ENCODE peak calls at places on chromosomes 7 and 10, in six cellular contexts. One of them, this sample, is unnamed.

GRCh38 chr7:143435266-143435665 is 8.0 kb upstream of the TAS2R60 start:
- DNase-seq in mesendoderm: no peak
- DNase-seq in IMR-90: no peak
- DNase-seq in neuronal stem cell: no peak
- DNase-seq in H1: no peak
- DNase-seq in mesenchymal stem cell: no peak
- DNase-seq in this sample: no peak

GRCh38 chr7:144513332-144513731 is 109.8 kb upstream of the NOBOX start:
- DNase-seq in mesendoderm: peak
- DNase-seq in IMR-90: no peak
- DNase-seq in neuronal stem cell: peak
- DNase-seq in H1: no peak
- DNase-seq in mesenchymal stem cell: no peak
- DNase-seq in this sample: no peak

GRCh38 chr7:126791306-126791705 is 461.4 kb downstream of the GRM8 start:
- DNase-seq in mesendoderm: no peak
- DNase-seq in IMR-90: no peak
- DNase-seq in neuronal stem cell: no peak
- DNase-seq in H1: no peak
- DNase-seq in mesenchymal stem cell: no peak
- DNase-seq in this sample: no peak

GRCh38 chr7:80635533-80635932 is 2.9 kb upstream of the CD36 start:
- DNase-seq in mesendoderm: no peak
- DNase-seq in IMR-90: peak
- DNase-seq in neuronal stem cell: no peak
- DNase-seq in H1: no peak
- DNase-seq in mesenchymal stem cell: no peak
- DNase-seq in this sample: no peak

GRCh38 chr7:139591550-139592195 is 68.2 kb downstream of the CLEC2L start:
- DNase-seq in mesendoderm: no peak
- DNase-seq in IMR-90: no peak
- DNase-seq in neuronal stem cell: no peak
- DNase-seq in H1: no peak
- DNase-seq in mesenchymal stem cell: no peak
- DNase-seq in this sample: no peak

GRCh38 chr7:117950601-117951278 is 77.5 kb upstream of the CTTNBP2 start:
- DNase-seq in mesendoderm: no peak
- DNase-seq in IMR-90: no peak
- DNase-seq in neuronal stem cell: no peak
- DNase-seq in H1: no peak
- DNase-seq in mesenchymal stem cell: no peak
- DNase-seq in this sample: no peak

GRCh38 chr7:157703534-157704195 is 366.9 kb downstream of the DNAJB6 start:
- DNase-seq in mesendoderm: no peak
- DNase-seq in IMR-90: no peak
- DNase-seq in neuronal stem cell: no peak
- DNase-seq in H1: no peak
- DNase-seq in mesenchymal stem cell: no peak
- DNase-seq in this sample: no peak

GRCh38 chr10:129772472-129773358 is 191.4 kb downstream of the EBF3 start:
- DNase-seq in mesendoderm: no peak
- DNase-seq in IMR-90: no peak
- DNase-seq in neuronal stem cell: no peak
- DNase-seq in H1: no peak
- DNase-seq in mesenchymal stem cell: no peak
- DNase-seq in this sample: peak

GRCh38 chr10:49310460-49310859 is 11.5 kb downstream of the C10orf71 start:
- DNase-seq in mesendoderm: no peak
- DNase-seq in IMR-90: no peak
- DNase-seq in neuronal stem cell: no peak
- DNase-seq in H1: no peak
- DNase-seq in mesenchymal stem cell: no peak
- DNase-seq in this sample: no peak

GRCh38 chr7:5422324-5423271 is 1.0 kb downstream of the TNRC18 start:
- DNase-seq in mesendoderm: peak
- DNase-seq in IMR-90: peak
- DNase-seq in neuronal stem cell: no peak
- DNase-seq in H1: no peak
- DNase-seq in mesenchymal stem cell: peak
- DNase-seq in this sample: no peak

GRCh38 chr7:121510858-121511482 is 114.9 kb upstream of the FAM3C start:
- DNase-seq in mesendoderm: peak
- DNase-seq in IMR-90: no peak
- DNase-seq in neuronal stem cell: no peak
- DNase-seq in H1: no peak
- DNase-seq in mesenchymal stem cell: no peak
- DNase-seq in this sample: peak

GRCh38 chr7:1558841-1559625 is 3.0 kb upstream of the TMEM184A start:
- DNase-seq in mesendoderm: no peak
- DNase-seq in IMR-90: no peak
- DNase-seq in neuronal stem cell: no peak
- DNase-seq in H1: no peak
- DNase-seq in mesenchymal stem cell: no peak
- DNase-seq in this sample: no peak

GRCh38 chr7:1562126-1562525 is 6.1 kb upstream of the TMEM184A start:
- DNase-seq in mesendoderm: no peak
- DNase-seq in IMR-90: no peak
- DNase-seq in neuronal stem cell: no peak
- DNase-seq in H1: no peak
- DNase-seq in mesenchymal stem cell: no peak
- DNase-seq in this sample: no peak

GRCh38 chr7:1559626-1560590 is 3.9 kb upstream of the TMEM184A start:
- DNase-seq in mesendoderm: no peak
- DNase-seq in IMR-90: no peak
- DNase-seq in neuronal stem cell: no peak
- DNase-seq in H1: no peak
- DNase-seq in mesenchymal stem cell: no peak
- DNase-seq in this sample: no peak

GRCh38 chr7:1561036-1561940 is 5.3 kb upstream of the TMEM184A start:
- DNase-seq in mesendoderm: no peak
- DNase-seq in IMR-90: no peak
- DNase-seq in neuronal stem cell: no peak
- DNase-seq in H1: no peak
- DNase-seq in mesenchymal stem cell: no peak
- DNase-seq in this sample: no peak

DNA sequence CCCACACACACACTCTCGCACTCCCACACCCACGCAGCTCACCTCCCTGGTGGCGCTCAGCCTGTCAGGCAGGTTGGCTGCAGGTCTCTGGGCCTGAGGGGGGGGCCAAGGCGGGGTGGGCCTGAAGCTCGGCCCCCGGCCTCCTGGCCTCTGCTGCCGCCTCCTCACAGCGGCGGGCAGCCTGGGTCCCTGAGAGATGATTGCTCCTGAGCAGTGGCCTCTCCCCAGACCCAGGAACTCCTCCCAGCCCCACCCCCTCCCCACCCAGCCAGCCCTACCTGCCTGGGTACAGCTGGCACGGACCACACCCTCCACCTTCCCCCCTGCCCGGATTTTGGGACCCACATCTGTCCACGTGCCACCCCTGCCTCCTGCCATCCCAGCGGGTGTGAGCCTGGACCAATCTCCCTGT is 4.6 kb upstream of the TMEM184A start:
- DNase-seq in mesendoderm: no peak
- DNase-seq in IMR-90: no peak
- DNase-seq in neuronal stem cell: no peak
- DNase-seq in H1: no peak
- DNase-seq in mesenchymal stem cell: no peak
- DNase-seq in this sample: no peak
- H2AK5ac ChIP-seq in mesendoderm: no peak
- H2AK5ac ChIP-seq in IMR-90: no peak
- H2AK5ac ChIP-seq in neuronal stem cell: no peak
- H2AK5ac ChIP-seq in H1: no peak
- H2AK5ac ChIP-seq in mesenchymal stem cell: no peak
- H2AK5ac ChIP-seq in this sample: no peak

GRCh38 chr7:129271500-129272355 is 46.9 kb downstream of the AHCYL2 start:
- DNase-seq in mesendoderm: peak
- DNase-seq in IMR-90: peak
- DNase-seq in neuronal stem cell: no peak
- DNase-seq in H1: no peak
- DNase-seq in mesenchymal stem cell: peak
- DNase-seq in this sample: peak
- H3K18ac ChIP-seq in mesendoderm: no peak
- H3K18ac ChIP-seq in IMR-90: no peak
- H3K18ac ChIP-seq in neuronal stem cell: no peak
- H3K18ac ChIP-seq in H1: no peak
- H3K18ac ChIP-seq in mesenchymal stem cell: no peak
- H3K18ac ChIP-seq in this sample: no peak

GRCh38 chr10:19054289-19054688 is 5.7 kb downstream of the MALRD1 start:
- DNase-seq in mesendoderm: no peak
- DNase-seq in IMR-90: no peak
- DNase-seq in neuronal stem cell: no peak
- DNase-seq in H1: no peak
- DNase-seq in mesenchymal stem cell: no peak
- DNase-seq in this sample: no peak
- H3K4me2 ChIP-seq in mesendoderm: no peak
- H3K4me2 ChIP-seq in IMR-90: no peak
- H3K4me2 ChIP-seq in neuronal stem cell: no peak
- H3K4me2 ChIP-seq in H1: no peak
- H3K4me2 ChIP-seq in mesenchymal stem cell: no peak
- H3K4me2 ChIP-seq in this sample: no peak

DNA sequence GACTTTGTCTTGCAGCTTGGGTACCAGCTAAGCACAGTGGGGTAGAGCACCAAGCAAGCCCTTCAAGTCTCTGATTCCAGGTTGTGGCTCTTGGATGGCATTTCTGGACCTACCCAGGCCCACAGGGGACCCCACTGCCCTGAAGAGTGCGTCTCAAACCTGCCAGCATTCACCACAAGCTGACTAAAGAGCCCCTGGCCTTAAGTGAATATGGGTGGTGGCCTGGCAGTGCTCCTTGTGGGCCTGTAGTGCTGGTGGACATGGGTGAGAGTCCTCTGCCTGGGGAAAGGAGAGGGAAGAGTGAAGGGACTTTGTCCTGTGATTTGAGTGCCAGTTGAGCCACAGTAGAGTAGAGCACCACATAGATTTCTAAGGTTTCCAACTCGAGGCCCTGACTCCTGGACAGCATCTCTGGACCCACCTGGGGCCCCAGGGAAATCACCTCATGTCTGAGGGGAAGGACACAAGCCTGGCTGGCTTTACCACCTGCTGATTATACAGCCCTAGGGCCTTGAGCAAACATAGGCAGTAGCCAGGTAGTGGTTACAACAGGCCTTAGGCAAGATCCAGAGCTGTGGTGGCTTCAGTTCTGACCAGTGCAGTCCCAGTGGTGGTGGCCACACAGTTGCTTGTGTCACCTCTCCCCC is 23.7 kb downstream of the GSDME start:
- DNase-seq in mesendoderm: no peak
- DNase-seq in IMR-90: no peak
- DNase-seq in neuronal stem cell: no peak
- DNase-seq in H1: no peak
- DNase-seq in mesenchymal stem cell: no peak
- DNase-seq in this sample: no peak
- H2AK5ac ChIP-seq in mesendoderm: no peak
- H2AK5ac ChIP-seq in IMR-90: peak
- H2AK5ac ChIP-seq in neuronal stem cell: no peak
- H2AK5ac ChIP-seq in H1: no peak
- H2AK5ac ChIP-seq in mesenchymal stem cell: peak
- H2AK5ac ChIP-seq in this sample: no peak

GRCh38 chr10:73809061-73809818 is 2.2 kb downstream of the NDST2 start:
- DNase-seq in mesendoderm: no peak
- DNase-seq in IMR-90: peak
- DNase-seq in neuronal stem cell: no peak
- DNase-seq in H1: no peak
- DNase-seq in mesenchymal stem cell: peak
- DNase-seq in this sample: no peak

GRCh38 chr10:73813333-73813732 is 1.9 kb upstream of the NDST2 start:
- DNase-seq in mesendoderm: no peak
- DNase-seq in IMR-90: no peak
- DNase-seq in neuronal stem cell: no peak
- DNase-seq in H1: no peak
- DNase-seq in mesenchymal stem cell: no peak
- DNase-seq in this sample: no peak

GRCh38 chr10:73812662-73813061 is 1.3 kb upstream of the NDST2 start:
- DNase-seq in mesendoderm: peak
- DNase-seq in IMR-90: no peak
- DNase-seq in neuronal stem cell: no peak
- DNase-seq in H1: no peak
- DNase-seq in mesenchymal stem cell: no peak
- DNase-seq in this sample: peak

GRCh38 chr10:73810358-73810734 is 1.1 kb downstream of the NDST2 start:
- DNase-seq in mesendoderm: no peak
- DNase-seq in IMR-90: no peak
- DNase-seq in neuronal stem cell: no peak
- DNase-seq in H1: no peak
- DNase-seq in mesenchymal stem cell: no peak
- DNase-seq in this sample: no peak

GRCh38 chr10:73810735-73811465 is 498 bp downstream of the NDST2 start:
- DNase-seq in mesendoderm: peak
- DNase-seq in IMR-90: no peak
- DNase-seq in neuronal stem cell: no peak
- DNase-seq in H1: no peak
- DNase-seq in mesenchymal stem cell: peak
- DNase-seq in this sample: peak
- H3K18ac ChIP-seq in mesendoderm: peak
- H3K18ac ChIP-seq in IMR-90: no peak
- H3K18ac ChIP-seq in neuronal stem cell: peak
- H3K18ac ChIP-seq in H1: no peak
- H3K18ac ChIP-seq in mesenchymal stem cell: peak
- H3K18ac ChIP-seq in this sample: no peak

GRCh38 chr7:141702892-141703291 is 926 bp upstream of the DENND11 start:
- DNase-seq in mesendoderm: no peak
- DNase-seq in IMR-90: no peak
- DNase-seq in neuronal stem cell: no peak
- DNase-seq in H1: no peak
- DNase-seq in mesenchymal stem cell: no peak
- DNase-seq in this sample: no peak
- H3K4me2 ChIP-seq in mesendoderm: no peak
- H3K4me2 ChIP-seq in IMR-90: no peak
- H3K4me2 ChIP-seq in neuronal stem cell: no peak
- H3K4me2 ChIP-seq in H1: peak
- H3K4me2 ChIP-seq in mesenchymal stem cell: no peak
- H3K4me2 ChIP-seq in this sample: no peak

This sample was measured in H9.